ENCODE peak calls at places on chromosomes 7 and 10, in seven cellular contexts. D is astrocyte, C is GM12878, J is neural progenitor cell, H is GM23338, M is PC-3, E is HCT116. L is an unnamed sample.

GRCh38 chr10:110304394-110304779 is 333 bp downstream of the SMNDC1 start:
- DNase-seq in E (no peak), D (no peak), J (peak), M (no peak), C (no peak), H (no peak), L (peak)

GRCh38 chr10:33341638-33342037 is 7.2 kb upstream of the NRP1 start:
- DNase-seq in J (no peak), E (no peak), H (no peak), D (peak), C (no peak), M (peak), L (peak)

GRCh38 chr7:92178928-92179373 is at the start of gene LRRD1:
- DNase-seq in M (peak), H (peak), D (peak), C (peak), E (peak), J (peak), L (peak)

GRCh38 chr7:112248598-112248997 is 42.1 kb downstream of the ZNF277 start:
- DNase-seq in H (no peak), D (no peak), M (no peak), J (no peak), E (no peak), C (no peak), L (no peak)

GRCh38 chr10:4046030-4046429 is 261.0 kb upstream of the KLF6 start:
- DNase-seq in M (no peak), H (no peak), D (no peak), E (no peak), C (no peak), J (no peak), L (no peak)

GRCh38 chr10:131517781-131518180 is 206.3 kb upstream of the TCERG1L start:
- DNase-seq in J (no peak), H (no peak), E (no peak), D (no peak), M (no peak), C (no peak), L (no peak)

GRCh38 chr7:70608229-70608628 is 523.7 kb upstream of the GALNT17 start:
- DNase-seq in D (no peak), E (no peak), C (no peak), M (no peak), H (no peak), J (no peak), L (no peak)

GRCh38 chr10:60816624-60817023 is 38.3 kb downstream of the CDK1 start:
- DNase-seq in H (peak), J (peak), M (peak), D (peak), C (peak), E (peak), L (peak)

GRCh38 chr10:72255977-72256729 is 17.6 kb upstream of the DDIT4 start:
- DNase-seq in M (no peak), E (no peak), D (no peak), H (no peak), J (no peak), C (no peak), L (no peak)

GRCh38 chr10:96334888-96335526 is 23.8 kb downstream of the OPALIN start:
- DNase-seq in D (peak), H (peak), J (peak), C (no peak), E (peak), M (peak), L (peak)

GRCh38 chr7:42319631-42320030 is 82.6 kb upstream of the GLI3 start:
- DNase-seq in M (peak), E (no peak), J (no peak), D (no peak), H (no peak), C (no peak), L (peak)

GRCh38 chr10:68156373-68157185 is 47.3 kb downstream of the MYPN start:
- DNase-seq in M (peak), J (peak), E (peak), C (no peak), D (peak), H (peak), L (peak)

GRCh38 chr7:150855046-150855445 is 2.7 kb downstream of the AOC1 start:
- DNase-seq in M (no peak), C (no peak), J (no peak), H (no peak), D (no peak), E (no peak), L (no peak)

GRCh38 chr7:1114505-1114904 is 26.6 kb downstream of the GPER1 start:
- DNase-seq in J (no peak), C (no peak), M (no peak), E (no peak), D (no peak), H (no peak), L (no peak)

GRCh38 chr10:130215076-130215917 is 79.1 kb downstream of the GLRX3 start:
- DNase-seq in H (no peak), E (no peak), M (no peak), J (no peak), C (no peak), D (no peak), L (no peak)

GRCh38 chr7:43879477-43879876 is 10.2 kb upstream of the MRPS24 start:
- DNase-seq in C (no peak), E (no peak), D (peak), H (no peak), J (no peak), M (peak), L (peak)

GRCh38 chr10:26571655-26572054 is 125.8 kb upstream of the PDSS1 start:
- DNase-seq in D (no peak), M (peak), H (no peak), J (no peak), E (no peak), C (no peak), L (no peak)

GRCh38 chr7:24728503-24729364 is 28.5 kb downstream of the GSDME start:
- DNase-seq in H (no peak), D (peak), C (no peak), M (no peak), J (no peak), E (no peak), L (peak)

GRCh38 chr10:80144302-80145131 is 12.0 kb downstream of the PLAC9 start:
- DNase-seq in C (no peak), J (no peak), D (no peak), M (peak), H (no peak), E (peak), L (peak)

GRCh38 chr10:1154531-1154930 is 98.3 kb downstream of the WDR37 start:
- DNase-seq in H (no peak), C (no peak), M (no peak), J (no peak), E (no peak), D (no peak), L (no peak)

GRCh38 chr10:110617455-110618162 is 26.5 kb upstream of the RBM20 start:
- DNase-seq in H (no peak), J (peak), C (no peak), D (no peak), E (no peak), M (no peak), L (no peak)

GRCh38 chr10:30770816-30771215 is 141.3 kb upstream of the LYZL2 start:
- DNase-seq in C (no peak), M (no peak), H (no peak), D (no peak), J (no peak), E (no peak), L (no peak)

GRCh38 chr7:2196381-2197378 is 36.1 kb downstream of the MAD1L1 start:
- DNase-seq in E (no peak), C (no peak), D (no peak), H (no peak), J (no peak), M (no peak), L (no peak)

GRCh38 chr10:70722820-70723424 is 50.6 kb downstream of the ADAMTS14 start:
- DNase-seq in E (peak), H (no peak), D (peak), J (no peak), C (no peak), M (peak), L (peak)

GRCh38 chr7:69430502-69431145 is 167.7 kb upstream of the AUTS2 start:
- DNase-seq in C (no peak), J (peak), M (no peak), D (no peak), E (no peak), H (peak), L (peak)

GRCh38 chr7:6437251-6437650 is 10.5 kb downstream of the DAGLB start:
- DNase-seq in D (peak), E (no peak), C (no peak), H (no peak), M (peak), J (no peak), L (peak)

GRCh38 chr7:133484135-133484534 is 231.3 kb downstream of the EXOC4 start:
- DNase-seq in E (no peak), M (no peak), H (no peak), C (no peak), J (no peak), D (peak), L (no peak)

GRCh38 chr7:145123502-145123901 is 287.6 kb upstream of the TPK1 start:
- DNase-seq in H (no peak), M (no peak), J (no peak), D (no peak), C (no peak), E (no peak), L (no peak)

GRCh38 chr7:18770852-18771251 is 275.3 kb downstream of the HDAC9 start:
- DNase-seq in D (peak), J (peak), C (no peak), H (no peak), M (peak), E (no peak), L (peak)

GRCh38 chr7:127986581-127987461 is 44.4 kb downstream of the LRRC4 start:
- DNase-seq in J (no peak), E (no peak), H (peak), D (no peak), C (no peak), M (no peak), L (no peak)

GRCh38 chr10:123916775-123917174 is 25.2 kb upstream of the CPXM2 start:
- DNase-seq in E (no peak), C (no peak), M (no peak), H (no peak), D (no peak), J (no peak), L (no peak)

GRCh38 chr10:21514808-21515580 is 10.5 kb downstream of the SKIDA1 start:
- DNase-seq in E (no peak), J (peak), M (no peak), D (no peak), H (no peak), C (no peak), L (no peak)

DNA sequence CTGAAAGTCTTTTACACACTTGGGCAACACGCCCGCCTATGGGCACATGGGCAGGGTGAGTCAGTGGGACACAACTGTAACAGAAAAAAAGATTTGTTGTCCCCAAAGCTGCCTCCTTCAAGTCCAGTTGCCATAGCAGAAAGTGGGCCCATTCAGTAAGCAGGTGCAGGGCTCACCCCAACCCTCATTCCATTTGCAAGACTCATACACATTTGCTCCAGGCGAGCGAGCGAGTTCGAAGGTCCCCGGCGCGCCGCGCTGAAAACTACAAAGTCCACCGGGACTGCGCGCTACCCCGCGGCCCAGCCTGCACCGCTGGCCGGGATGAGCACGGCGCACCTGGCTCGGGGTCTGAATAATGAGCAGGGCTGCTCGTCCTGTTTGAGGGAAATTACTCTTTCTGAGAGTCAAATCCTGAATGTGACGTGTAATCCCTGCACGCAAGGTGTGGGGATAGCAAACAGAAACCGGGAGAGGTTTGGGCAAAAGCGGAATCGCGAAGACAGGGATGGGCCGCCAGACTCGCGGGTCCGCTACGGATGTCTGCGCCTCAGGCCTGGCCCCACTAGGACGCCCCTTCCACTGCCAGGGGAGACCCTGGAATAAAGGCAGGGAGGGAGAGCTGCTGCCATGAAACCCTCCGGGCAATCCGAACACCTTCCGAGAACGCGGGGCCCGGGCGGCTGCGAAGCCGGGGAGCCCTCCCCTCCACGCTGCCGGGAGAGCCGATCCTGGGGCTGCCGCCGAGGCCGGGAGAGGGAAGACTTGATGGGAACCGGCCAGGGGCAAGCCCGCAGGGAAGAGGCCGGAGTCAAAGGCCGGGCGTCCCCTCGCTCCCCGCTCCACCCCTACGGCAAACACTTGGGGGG is 982 bp downstream of the COBL start:
- DNase-seq in E (peak), C (no peak), J (peak), H (peak), M (peak), D (peak), L (peak)
- TF ChIP-seq EZH2 in E (no peak), C (no peak), J (peak), H (no peak), M (no peak), D (peak), L (peak)

DNA sequence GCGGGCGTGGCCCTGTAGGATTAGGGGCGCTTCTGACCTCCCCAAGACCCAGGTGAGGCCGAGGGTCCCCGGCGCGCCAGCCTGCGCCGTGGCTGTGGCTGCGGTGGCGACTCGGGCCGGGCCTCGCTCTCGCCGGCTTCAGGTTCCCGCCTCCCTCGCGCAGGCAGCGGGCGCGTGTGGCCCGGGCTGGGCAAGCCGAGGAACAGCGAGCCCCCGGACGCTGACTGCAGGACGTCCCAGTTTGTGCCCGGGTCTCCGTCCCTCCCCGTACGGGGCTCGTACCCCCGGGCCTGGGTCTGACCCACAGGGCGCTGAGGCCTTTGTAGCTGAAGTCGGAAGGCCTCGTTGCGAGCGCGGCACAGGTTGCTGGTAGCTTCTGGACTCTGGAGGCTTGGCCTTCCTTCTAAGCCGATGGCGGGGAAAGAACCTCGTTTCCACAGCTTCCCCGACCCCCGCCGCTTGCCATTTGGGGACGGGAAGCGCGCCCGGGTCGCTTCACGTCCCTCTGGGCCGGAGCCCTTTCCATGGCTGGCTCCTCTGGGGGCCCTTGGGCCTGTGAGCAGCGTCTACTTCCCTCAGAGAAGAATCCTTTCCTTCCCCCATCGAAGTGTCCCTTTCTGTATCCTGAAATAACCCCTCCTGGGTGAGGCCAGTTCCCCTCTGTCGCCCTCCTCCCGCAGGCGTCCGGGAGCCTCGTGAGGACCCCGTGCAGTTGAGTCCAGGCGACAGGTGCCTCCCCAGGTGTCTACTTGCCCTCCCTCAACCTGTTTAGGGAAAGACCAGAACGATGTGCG is 9.1 kb downstream of the EVX1 start:
- DNase-seq in D (no peak), J (peak), H (peak), E (no peak), C (no peak), M (no peak), L (no peak)
- TF ChIP-seq EZH2 in D (peak), J (peak), H (peak), E (no peak), C (no peak), M (no peak), L (peak)

GRCh38 chr7:155227788-155228458 is 69.8 kb upstream of the INSIG1 start:
- DNase-seq in E (no peak), J (peak), C (no peak), D (no peak), H (peak), M (no peak), L (no peak)

GRCh38 chr7:155230169-155230593 is 67.5 kb upstream of the INSIG1 start:
- DNase-seq in H (peak), E (peak), C (no peak), M (peak), J (peak), D (peak), L (peak)

GRCh38 chr7:155228459-155228845 is 69.2 kb upstream of the INSIG1 start:
- DNase-seq in J (no peak), D (peak), C (no peak), M (no peak), E (no peak), H (no peak), L (peak)

GRCh38 chr7:155229548-155230168 is 68.0 kb upstream of the INSIG1 start:
- DNase-seq in M (no peak), E (no peak), J (no peak), D (peak), H (no peak), C (no peak), L (no peak)

DNA sequence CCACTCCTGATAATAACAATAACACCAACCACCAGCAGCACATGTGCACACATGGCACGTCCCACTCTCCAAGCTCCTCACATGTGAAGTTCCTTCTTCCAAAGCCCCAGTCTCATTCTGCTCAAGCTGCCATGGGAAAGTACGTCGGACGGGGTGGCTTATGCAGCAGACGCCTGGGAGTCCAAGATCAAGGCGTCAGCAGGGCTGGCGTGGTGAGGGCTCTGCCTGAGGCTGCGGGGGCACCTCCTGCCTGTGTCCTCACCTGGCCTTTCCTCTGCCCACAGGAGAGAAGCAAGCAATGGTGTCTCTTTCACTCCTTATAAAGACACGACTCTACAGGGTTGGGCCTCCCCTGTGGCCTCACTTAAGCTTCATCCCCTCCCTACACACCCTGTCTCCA is 68.8 kb upstream of the INSIG1 start:
- DNase-seq in E (no peak), C (no peak), H (no peak), D (no peak), M (no peak), J (no peak), L (no peak)
- TF ChIP-seq EZH2 in E (no peak), C (no peak), H (no peak), D (no peak), M (no peak), J (no peak), L (no peak)

GRCh38 chr7:27238979-27239779 is 3.4 kb upstream of the EVX1 start:
- DNase-seq in D (no peak), J (peak), C (no peak), H (peak), E (no peak), M (no peak), L (no peak)

GRCh38 chr7:27235387-27236052 is 7.1 kb upstream of the EVX1 start:
- DNase-seq in M (peak), E (peak), H (peak), D (no peak), J (peak), C (no peak), L (peak)

GRCh38 chr7:27237735-27238334 is 4.8 kb upstream of the EVX1 start:
- DNase-seq in M (peak), H (no peak), J (no peak), D (peak), C (no peak), E (no peak), L (peak)

GRCh38 chr7:27239780-27240731 is 2.5 kb upstream of the EVX1 start:
- DNase-seq in J (peak), H (no peak), D (no peak), M (no peak), C (no peak), E (no peak), L (no peak)

DNA sequence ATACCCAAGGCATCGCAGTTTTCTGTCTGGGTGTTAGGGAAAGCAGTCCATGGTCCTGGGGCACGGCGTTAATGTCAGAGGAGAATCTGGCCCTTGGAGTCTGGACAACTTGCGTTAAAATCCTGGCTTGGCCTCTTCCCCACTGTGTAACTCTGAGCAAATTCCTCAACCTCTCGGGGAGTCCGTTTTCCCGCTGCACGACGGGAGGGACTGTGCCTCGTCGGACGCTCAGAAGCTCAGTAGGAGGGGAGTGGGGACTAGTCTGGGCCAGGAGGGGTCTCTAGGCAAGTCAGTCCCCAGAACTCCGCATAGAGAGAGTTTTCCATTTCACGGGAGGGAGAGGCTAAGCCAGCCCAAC is 6.6 kb upstream of the EVX1 start:
- DNase-seq in D (no peak), J (peak), C (no peak), E (no peak), M (no peak), H (peak), L (no peak)
- TF ChIP-seq EZH2 in D (no peak), J (peak), C (no peak), E (no peak), M (no peak), H (peak), L (no peak)

GRCh38 chr7:92888-93672 is 99.3 kb upstream of the FAM20C start:
- DNase-seq in J (no peak), H (no peak), D (no peak), M (no peak), E (no peak), C (no peak), L (no peak)
- TF ChIP-seq EZH2 in J (no peak), H (no peak), D (no peak), M (no peak), E (no peak), C (no peak), L (no peak)

L was measured in GM23248.